ENCODE peak calls at places on chromosomes 16 and 17, in seven cellular contexts. H is stimulated activated CD4-positive, alpha-beta T cell treated with anti-CD3 and anti-CD28 coated beads, Interleukin-1b, Interleukin-23, amount 100 ng/mL, for 1 hour; T is DMS 273 treated with DMSO at 0.1 percent for 48 hours; A is GM03348; Z is NCI-H345; V is foreskin keratinocyte; X is stimulated activated CD8-positive, alpha-beta memory T cell treated with anti-CD3 and anti-CD28 coated beads, Interleukin-15, amount 100 ng/mL, for 24 hours. E is an unnamed sample.
A peak's percentile ranks its signal among the peaks of the same experiment; 100 is the strongest.

GRCh38 chr17:46943511-46944393 is 20.8 kb downstream of the GOSR2 start:
- DNase-seq in H (no peak), T (no peak), A (peak; percentile 37), Z (peak; percentile 29), V (no peak), X (no peak), E (no peak)

GRCh38 chr16:848510-849253 is 48.1 kb upstream of the GNG13 start:
- DNase-seq in H (no peak), T (no peak), A (no peak), Z (no peak), V (no peak), X (no peak), E (no peak)

GRCh38 chr17:65078441-65079160 is 22.1 kb upstream of the GNA13 start:
- DNase-seq in H (no peak), T (no peak), A (peak; percentile 56), Z (no peak), V (no peak), X (no peak), E (no peak)

GRCh38 chr17:56762144-56762543 is 71.6 kb downstream of the C17orf67 start:
- DNase-seq in H (no peak), T (no peak), A (no peak), Z (no peak), V (no peak), X (no peak), E (no peak)

GRCh38 chr16:65624696-65625095 is 502.8 kb upstream of the CDH11 start:
- DNase-seq in H (no peak), T (no peak), A (no peak), Z (no peak), V (no peak), X (no peak), E (no peak)

GRCh38 chr16:26649646-26650045 is 417.1 kb upstream of the C16orf82 start:
- DNase-seq in H (no peak), T (no peak), A (no peak), Z (no peak), V (no peak), X (no peak), E (no peak)

GRCh38 chr17:80442305-80442659 is 27.3 kb downstream of the ENDOV start:
- DNase-seq in H (no peak), T (no peak), A (no peak), Z (no peak), V (no peak), X (no peak), E (no peak)

GRCh38 chr16:17658881-17659280 is 188.1 kb upstream of the XYLT1 start:
- DNase-seq in H (no peak), T (no peak), A (no peak), Z (no peak), V (no peak), X (no peak), E (no peak)

GRCh38 chr17:28101919-28102318 is 59.4 kb downstream of the NLK start:
- DNase-seq in H (no peak), T (no peak), A (no peak), Z (no peak), V (no peak), X (no peak), E (no peak)

GRCh38 chr16:11759163-11759834 is 16.6 kb upstream of the TXNDC11 start:
- DNase-seq in H (no peak), T (peak; percentile 72), A (no peak), Z (no peak), V (no peak), X (no peak), E (no peak)

E was measured in SK-N-MC.